ENCODE peak calls at places on chromosomes 2 and 18, in seven cellular contexts. One of them, this sample, is unnamed.

GRCh38 chr18:70372450-70373061 is 83.7 kb downstream of the SOCS6 start:
- DNase-seq in retinal pigment epithelial cell: no peak
- DNase-seq in mesendoderm: no peak
- DNase-seq in epithelial cell of esophagus: no peak
- DNase-seq in mammary epithelial cell: no peak
- DNase-seq in foreskin fibroblast: no peak
- DNase-seq in adipocyte: no peak
- DNase-seq in this sample: no peak

GRCh38 chr18:57275111-57275510 is 77.2 kb upstream of the ST8SIA3 start:
- DNase-seq in retinal pigment epithelial cell: no peak
- DNase-seq in adipocyte: no peak
- DNase-seq in epithelial cell of esophagus: no peak
- DNase-seq in mesendoderm: no peak
- DNase-seq in foreskin fibroblast: no peak
- DNase-seq in mammary epithelial cell: no peak
- DNase-seq in this sample: no peak

GRCh38 chr2:30273574-30273929 is 42.2 kb downstream of the LBH start:
- DNase-seq in epithelial cell of esophagus: peak; percentile 45
- DNase-seq in mammary epithelial cell: no peak
- DNase-seq in mesendoderm: no peak
- DNase-seq in foreskin fibroblast: no peak
- DNase-seq in adipocyte: no peak
- DNase-seq in retinal pigment epithelial cell: no peak
- DNase-seq in this sample: no peak

GRCh38 chr2:165015052-165015642 is 59.8 kb upstream of the SLC38A11 start:
- DNase-seq in foreskin fibroblast: peak; percentile 38
- DNase-seq in adipocyte: peak; percentile 89
- DNase-seq in retinal pigment epithelial cell: no peak
- DNase-seq in epithelial cell of esophagus: peak; percentile 80
- DNase-seq in mammary epithelial cell: peak; percentile 49
- DNase-seq in mesendoderm: peak; percentile 66
- DNase-seq in this sample: no peak

GRCh38 chr2:102251042-102251848 is 60.1 kb upstream of the IL1RL1 start:
- DNase-seq in mesendoderm: peak; percentile 63
- DNase-seq in adipocyte: peak; percentile 58
- DNase-seq in retinal pigment epithelial cell: no peak
- DNase-seq in mammary epithelial cell: no peak
- DNase-seq in epithelial cell of esophagus: peak; percentile 62
- DNase-seq in foreskin fibroblast: no peak
- DNase-seq in this sample: no peak

GRCh38 chr2:73981081-73981968 is 3.4 kb upstream of the TET3 start:
- DNase-seq in foreskin fibroblast: no peak
- DNase-seq in mammary epithelial cell: peak; percentile 41
- DNase-seq in retinal pigment epithelial cell: no peak
- DNase-seq in adipocyte: peak; percentile 39
- DNase-seq in epithelial cell of esophagus: peak; percentile 64
- DNase-seq in mesendoderm: peak; percentile 82
- DNase-seq in this sample: no peak

GRCh38 chr2:38462121-38462634 is 85.1 kb upstream of the ATL2 start:
- DNase-seq in mesendoderm: no peak
- DNase-seq in mammary epithelial cell: peak; percentile 100
- DNase-seq in epithelial cell of esophagus: peak; percentile 100
- DNase-seq in retinal pigment epithelial cell: peak; percentile 84
- DNase-seq in foreskin fibroblast: peak; percentile 68
- DNase-seq in adipocyte: peak; percentile 92
- DNase-seq in this sample: peak; percentile 81

GRCh38 chr2:134258684-134259408 is 5.0 kb downstream of the MGAT5 start:
- DNase-seq in mesendoderm: no peak
- DNase-seq in epithelial cell of esophagus: no peak
- DNase-seq in retinal pigment epithelial cell: no peak
- DNase-seq in adipocyte: no peak
- DNase-seq in mammary epithelial cell: no peak
- DNase-seq in foreskin fibroblast: no peak
- DNase-seq in this sample: no peak

GRCh38 chr2:8303322-8303832 is 378.5 kb upstream of the ID2 start:
- DNase-seq in mammary epithelial cell: no peak
- DNase-seq in mesendoderm: no peak
- DNase-seq in retinal pigment epithelial cell: no peak
- DNase-seq in epithelial cell of esophagus: no peak
- DNase-seq in adipocyte: no peak
- DNase-seq in foreskin fibroblast: no peak
- DNase-seq in this sample: no peak

GRCh38 chr2:42050350-42051167 is 2.7 kb downstream of the PKDCC start:
- DNase-seq in foreskin fibroblast: no peak
- DNase-seq in mammary epithelial cell: no peak
- DNase-seq in retinal pigment epithelial cell: no peak
- DNase-seq in adipocyte: no peak
- DNase-seq in epithelial cell of esophagus: no peak
- DNase-seq in mesendoderm: no peak
- DNase-seq in this sample: no peak

GRCh38 chr18:69469444-69469919 is 68.8 kb downstream of the DOK6 start:
- DNase-seq in retinal pigment epithelial cell: no peak
- DNase-seq in mesendoderm: peak; percentile 77
- DNase-seq in adipocyte: no peak
- DNase-seq in mammary epithelial cell: no peak
- DNase-seq in foreskin fibroblast: no peak
- DNase-seq in epithelial cell of esophagus: no peak
- DNase-seq in this sample: no peak

GRCh38 chr2:176084629-176085119 is 912 bp upstream of the EVX2 start:
- DNase-seq in adipocyte: no peak
- DNase-seq in retinal pigment epithelial cell: no peak
- DNase-seq in mammary epithelial cell: no peak
- DNase-seq in foreskin fibroblast: no peak
- DNase-seq in mesendoderm: no peak
- DNase-seq in epithelial cell of esophagus: no peak
- DNase-seq in this sample: no peak

GRCh38 chr18:41378628-41379027 is 576.4 kb upstream of the PIK3C3 start:
- DNase-seq in mammary epithelial cell: peak; percentile 39
- DNase-seq in foreskin fibroblast: peak; percentile 21
- DNase-seq in epithelial cell of esophagus: peak; percentile 68
- DNase-seq in retinal pigment epithelial cell: peak; percentile 27
- DNase-seq in adipocyte: peak; percentile 76
- DNase-seq in mesendoderm: peak; percentile 52
- DNase-seq in this sample: no peak

GRCh38 chr2:98738304-98738703 is 7.4 kb upstream of the MGAT4A start:
- DNase-seq in mammary epithelial cell: no peak
- DNase-seq in foreskin fibroblast: no peak
- DNase-seq in adipocyte: no peak
- DNase-seq in epithelial cell of esophagus: no peak
- DNase-seq in retinal pigment epithelial cell: no peak
- DNase-seq in mesendoderm: no peak
- DNase-seq in this sample: no peak

GRCh38 chr18:394276-394996 is 106.1 kb downstream of the COLEC12 start:
- DNase-seq in epithelial cell of esophagus: no peak
- DNase-seq in retinal pigment epithelial cell: no peak
- DNase-seq in foreskin fibroblast: no peak
- DNase-seq in adipocyte: peak; percentile 18
- DNase-seq in mesendoderm: no peak
- DNase-seq in mammary epithelial cell: no peak
- DNase-seq in this sample: no peak

GRCh38 chr18:35040638-35040987 is 600 bp upstream of the MAPRE2 start:
- DNase-seq in mammary epithelial cell: no peak
- DNase-seq in foreskin fibroblast: no peak
- DNase-seq in epithelial cell of esophagus: no peak
- DNase-seq in mesendoderm: no peak
- DNase-seq in adipocyte: no peak
- DNase-seq in retinal pigment epithelial cell: no peak
- DNase-seq in this sample: no peak

GRCh38 chr2:67476808-67477790 is 80.0 kb downstream of the ETAA1 start:
- DNase-seq in adipocyte: peak; percentile 66
- DNase-seq in mesendoderm: peak; percentile 52
- DNase-seq in retinal pigment epithelial cell: no peak
- DNase-seq in mammary epithelial cell: peak; percentile 41
- DNase-seq in epithelial cell of esophagus: peak; percentile 69
- DNase-seq in foreskin fibroblast: peak; percentile 23
- DNase-seq in this sample: no peak

GRCh38 chr2:237669628-237670351 is 42.4 kb downstream of the LRRFIP1 start:
- DNase-seq in mesendoderm: no peak
- DNase-seq in retinal pigment epithelial cell: no peak
- DNase-seq in epithelial cell of esophagus: no peak
- DNase-seq in mammary epithelial cell: no peak
- DNase-seq in foreskin fibroblast: peak; percentile 100
- DNase-seq in adipocyte: peak; percentile 88
- DNase-seq in this sample: peak; percentile 99

GRCh38 chr2:84924173-84925106 is 19.0 kb downstream of the TMSB10 start:
- DNase-seq in foreskin fibroblast: no peak
- DNase-seq in retinal pigment epithelial cell: no peak
- DNase-seq in mesendoderm: peak; percentile 62
- DNase-seq in epithelial cell of esophagus: peak; percentile 79
- DNase-seq in adipocyte: no peak
- DNase-seq in mammary epithelial cell: peak; percentile 74
- DNase-seq in this sample: no peak

GRCh38 chr18:36786686-36787085 is 42.1 kb downstream of the TPGS2 start:
- DNase-seq in foreskin fibroblast: peak; percentile 55
- DNase-seq in mammary epithelial cell: peak; percentile 36
- DNase-seq in mesendoderm: peak; percentile 37
- DNase-seq in epithelial cell of esophagus: peak; percentile 64
- DNase-seq in retinal pigment epithelial cell: peak; percentile 75
- DNase-seq in adipocyte: peak; percentile 80
- DNase-seq in this sample: peak; percentile 72

GRCh38 chr2:146615778-146616177 is 1229.1 kb upstream of the ACVR2A start:
- DNase-seq in epithelial cell of esophagus: no peak
- DNase-seq in adipocyte: no peak
- DNase-seq in foreskin fibroblast: no peak
- DNase-seq in mesendoderm: no peak
- DNase-seq in mammary epithelial cell: no peak
- DNase-seq in retinal pigment epithelial cell: no peak
- DNase-seq in this sample: no peak

GRCh38 chr2:24546668-24547067 is 55.6 kb downstream of the NCOA1 start:
- DNase-seq in epithelial cell of esophagus: no peak
- DNase-seq in foreskin fibroblast: no peak
- DNase-seq in retinal pigment epithelial cell: no peak
- DNase-seq in adipocyte: no peak
- DNase-seq in mesendoderm: peak; percentile 32
- DNase-seq in mammary epithelial cell: no peak
- DNase-seq in this sample: no peak

GRCh38 chr2:48767330-48767729 is 11.8 kb upstream of the LHCGR start:
- DNase-seq in mammary epithelial cell: no peak
- DNase-seq in retinal pigment epithelial cell: no peak
- DNase-seq in foreskin fibroblast: no peak
- DNase-seq in adipocyte: no peak
- DNase-seq in epithelial cell of esophagus: no peak
- DNase-seq in mesendoderm: peak; percentile 50
- DNase-seq in this sample: no peak

GRCh38 chr18:72828601-72829000 is 39.2 kb downstream of the NETO1 start:
- DNase-seq in retinal pigment epithelial cell: no peak
- DNase-seq in mammary epithelial cell: no peak
- DNase-seq in adipocyte: no peak
- DNase-seq in foreskin fibroblast: no peak
- DNase-seq in epithelial cell of esophagus: no peak
- DNase-seq in mesendoderm: no peak
- DNase-seq in this sample: no peak

GRCh38 chr2:30463535-30463934 is 16.5 kb downstream of the LCLAT1 start:
- DNase-seq in foreskin fibroblast: no peak
- DNase-seq in adipocyte: no peak
- DNase-seq in epithelial cell of esophagus: no peak
- DNase-seq in mammary epithelial cell: no peak
- DNase-seq in retinal pigment epithelial cell: no peak
- DNase-seq in mesendoderm: no peak
- DNase-seq in this sample: no peak

GRCh38 chr2:172449916-172450550 is 22.6 kb downstream of the ITGA6 start:
- DNase-seq in foreskin fibroblast: no peak
- DNase-seq in mammary epithelial cell: peak; percentile 84
- DNase-seq in adipocyte: no peak
- DNase-seq in retinal pigment epithelial cell: no peak
- DNase-seq in mesendoderm: no peak
- DNase-seq in epithelial cell of esophagus: peak; percentile 82
- DNase-seq in this sample: no peak
- H3K4me3 ChIP-seq in foreskin fibroblast: no peak overlapping the region
- H3K4me3 ChIP-seq in mammary epithelial cell: peak overlapping the region; percentile 9
- H3K4me3 ChIP-seq in adipocyte: no peak overlapping the region
- H3K4me3 ChIP-seq in retinal pigment epithelial cell: no peak overlapping the region
- H3K4me3 ChIP-seq in mesendoderm: no peak overlapping the region
- H3K4me3 ChIP-seq in epithelial cell of esophagus: no peak overlapping the region
- H3K4me3 ChIP-seq in this sample: no peak overlapping the region

GRCh38 chr2:153601812-153602211 is 123.2 kb upstream of the RPRM start:
- DNase-seq in foreskin fibroblast: no peak
- DNase-seq in epithelial cell of esophagus: no peak
- DNase-seq in mammary epithelial cell: no peak
- DNase-seq in adipocyte: no peak
- DNase-seq in retinal pigment epithelial cell: peak; percentile 52
- DNase-seq in mesendoderm: no peak
- DNase-seq in this sample: no peak

GRCh38 chr2:153595939-153596338 is 117.4 kb upstream of the RPRM start:
- DNase-seq in retinal pigment epithelial cell: peak; percentile 46
- DNase-seq in adipocyte: no peak
- DNase-seq in mesendoderm: peak; percentile 45
- DNase-seq in mammary epithelial cell: peak; percentile 14
- DNase-seq in epithelial cell of esophagus: peak; percentile 25
- DNase-seq in foreskin fibroblast: no peak
- DNase-seq in this sample: no peak
- H3K4me3 ChIP-seq in retinal pigment epithelial cell: no peak overlapping the region
- H3K4me3 ChIP-seq in adipocyte: no peak overlapping the region
- H3K4me3 ChIP-seq in mesendoderm: no peak overlapping the region
- H3K4me3 ChIP-seq in mammary epithelial cell: no peak overlapping the region
- H3K4me3 ChIP-seq in epithelial cell of esophagus: no peak overlapping the region
- H3K4me3 ChIP-seq in foreskin fibroblast: no peak overlapping the region
- H3K4me3 ChIP-seq in this sample: no peak overlapping the region

GRCh38 chr18:75916641-75916982 is 489.1 kb upstream of the SMIM21 start:
- DNase-seq in adipocyte: no peak
- DNase-seq in mesendoderm: no peak
- DNase-seq in epithelial cell of esophagus: no peak
- DNase-seq in foreskin fibroblast: no peak
- DNase-seq in mammary epithelial cell: no peak
- DNase-seq in retinal pigment epithelial cell: no peak
- DNase-seq in this sample: no peak

GRCh38 chr18:75915941-75916640 is 488.6 kb upstream of the SMIM21 start:
- DNase-seq in mesendoderm: peak; percentile 84
- DNase-seq in adipocyte: no peak
- DNase-seq in mammary epithelial cell: no peak
- DNase-seq in retinal pigment epithelial cell: no peak
- DNase-seq in epithelial cell of esophagus: no peak
- DNase-seq in foreskin fibroblast: no peak
- DNase-seq in this sample: no peak
- H3K4me3 ChIP-seq in mesendoderm: peak overlapping the region; percentile 29
- H3K4me3 ChIP-seq in adipocyte: peak overlapping the region; percentile 68
- H3K4me3 ChIP-seq in mammary epithelial cell: no peak overlapping the region
- H3K4me3 ChIP-seq in retinal pigment epithelial cell: peak overlapping the region; percentile 35
- H3K4me3 ChIP-seq in epithelial cell of esophagus: no peak overlapping the region
- H3K4me3 ChIP-seq in foreskin fibroblast: peak overlapping the region; percentile 35
- H3K4me3 ChIP-seq in this sample: peak overlapping the region; percentile 42

DNA sequence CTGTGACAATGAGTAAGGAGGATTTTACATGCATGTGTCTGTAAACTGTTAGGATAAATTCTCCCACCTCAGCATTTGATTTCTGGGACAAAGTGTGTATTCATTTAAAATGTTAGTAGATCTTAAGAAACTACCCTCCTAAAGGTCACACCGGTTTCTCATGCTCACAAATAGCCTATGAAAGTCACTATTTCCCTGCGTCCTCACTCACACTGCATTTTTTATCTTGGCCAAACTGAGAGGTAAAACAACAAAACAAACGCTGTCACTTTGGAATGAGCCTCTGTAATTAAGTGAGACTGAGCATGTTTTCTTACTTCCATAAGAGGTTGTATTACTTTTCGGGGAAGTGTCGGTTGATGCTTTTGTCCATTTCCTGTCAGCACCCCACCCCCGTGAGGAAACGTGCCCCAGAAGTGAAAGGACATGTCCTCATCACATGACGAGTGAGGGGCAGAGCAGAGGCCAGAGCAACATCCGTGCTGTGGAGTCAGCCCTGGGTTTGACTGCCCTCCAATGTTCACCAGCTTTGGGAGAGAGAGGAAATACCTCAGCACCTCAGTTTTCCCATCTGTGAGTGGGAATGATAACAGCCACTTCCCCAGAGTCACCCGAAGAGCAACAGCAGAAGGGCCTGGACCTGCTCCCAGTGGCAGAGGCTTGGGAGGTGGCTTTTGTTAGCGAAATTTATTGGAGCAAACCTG is 3.1 kb downstream of the GYPC start:
- DNase-seq in epithelial cell of esophagus: no peak
- DNase-seq in mesendoderm: peak; percentile 43
- DNase-seq in mammary epithelial cell: no peak
- DNase-seq in adipocyte: peak; percentile 48
- DNase-seq in retinal pigment epithelial cell: peak; percentile 21
- DNase-seq in foreskin fibroblast: peak; percentile 88
- DNase-seq in this sample: no peak
- H3K4me3 ChIP-seq in epithelial cell of esophagus: no peak overlapping the region
- H3K4me3 ChIP-seq in mesendoderm: no peak overlapping the region
- H3K4me3 ChIP-seq in mammary epithelial cell: no peak overlapping the region
- H3K4me3 ChIP-seq in adipocyte: peak overlapping the region; percentile 92
- H3K4me3 ChIP-seq in retinal pigment epithelial cell: no peak overlapping the region
- H3K4me3 ChIP-seq in foreskin fibroblast: no peak overlapping the region
- H3K4me3 ChIP-seq in this sample: no peak overlapping the region